ENCODE peak calls at places on chromosomes 6 and 20, in six cellular contexts. G is uterus; C is tibial artery; K is testis; Z is CD4-positive, alpha-beta T cell; P is heart left ventricle. H is an unnamed sample.

GRCh38 chr20:31806564-31807355 is 12.4 kb upstream of the MYLK2 start:
- DNase-seq in G (no peak), C (no peak), K (no peak), Z (no peak), P (no peak), H (no peak)

GRCh38 chr6:33424855-33425667 is 5.2 kb downstream of the SYNGAP1 start:
- DNase-seq in G (peak; percentile 57), C (no peak), K (no peak), Z (no peak), P (no peak), H (no peak)

GRCh38 chr6:11033825-11034224 is 10.3 kb downstream of the ELOVL2 start:
- DNase-seq in G (no peak), C (no peak), K (no peak), Z (no peak), P (no peak), H (no peak)

GRCh38 chr6:8215631-8216030 is 113.3 kb upstream of the EEF1E1 start:
- DNase-seq in G (no peak), C (no peak), K (no peak), Z (no peak), P (no peak), H (no peak)

GRCh38 chr6:46323966-46324622 is 153.3 kb upstream of the ENPP5 start:
- DNase-seq in G (no peak), C (no peak), K (no peak), Z (no peak), P (no peak), H (no peak)

GRCh38 chr6:684831-685636 is 7.9 kb downstream of the EXOC2 start:
- DNase-seq in G (no peak), C (no peak), K (no peak), Z (no peak), P (no peak), H (no peak)

GRCh38 chr6:39914239-39914638 is 20.0 kb downstream of the MOCS1 start:
- DNase-seq in G (no peak), C (no peak), K (no peak), Z (no peak), P (no peak), H (no peak)

GRCh38 chr6:150418825-150419594 is 50.2 kb downstream of the IYD start:
- DNase-seq in G (peak; percentile 68), C (peak; percentile 38), K (peak; percentile 73), Z (peak; percentile 23), P (peak; percentile 72), H (peak; percentile 67)

GRCh38 chr6:36577298-36577697 is 16.9 kb upstream of the SRSF3 start:
- DNase-seq in G (no peak), C (no peak), K (no peak), Z (no peak), P (no peak), H (no peak)

GRCh38 chr6:20875369-20875963 is 341.2 kb downstream of the CDKAL1 start:
- DNase-seq in G (no peak), C (no peak), K (peak; percentile 26), Z (no peak), P (no peak), H (no peak)

GRCh38 chr6:111096246-111096645 is 8.9 kb downstream of the SLC16A10 start:
- DNase-seq in G (no peak), C (no peak), K (no peak), Z (peak; percentile 42), P (no peak), H (no peak)

GRCh38 chr6:41922154-41922553 is 855 bp downstream of the BYSL start:
- DNase-seq in G (no peak), C (no peak), K (no peak), Z (no peak), P (no peak), H (no peak)

GRCh38 chr6:152635949-152636674 is 1.1 kb downstream of the SYNE1 start:
- DNase-seq in G (peak; percentile 66), C (no peak), K (peak; percentile 64), Z (no peak), P (peak; percentile 64), H (no peak)

GRCh38 chr6:74964871-74965441 is 240.9 kb downstream of the COL12A1 start:
- DNase-seq in G (no peak), C (no peak), K (no peak), Z (no peak), P (no peak), H (no peak)

GRCh38 chr6:95431637-95432228 is 145.6 kb upstream of the MANEA start:
- DNase-seq in G (no peak), C (peak; percentile 28), K (peak; percentile 62), Z (no peak), P (no peak), H (no peak)

GRCh38 chr6:722077-722524 is 29.2 kb upstream of the EXOC2 start:
- DNase-seq in G (peak; percentile 48), C (peak; percentile 70), K (peak; percentile 87), Z (peak; percentile 60), P (peak; percentile 57), H (peak; percentile 40)

GRCh38 chr20:54680872-54681297 is 205.5 kb downstream of the DOK5 start:
- DNase-seq in G (no peak), C (peak; percentile 31), K (peak; percentile 59), Z (no peak), P (no peak), H (no peak)

GRCh38 chr20:20448891-20449290 is 81.0 kb downstream of the INSM1 start:
- DNase-seq in G (no peak), C (no peak), K (no peak), Z (no peak), P (no peak), H (no peak)

GRCh38 chr6:168774381-168774780 is 333.4 kb downstream of the SMOC2 start:
- DNase-seq in G (no peak), C (no peak), K (no peak), Z (no peak), P (no peak), H (no peak)

GRCh38 chr6:143595256-143596036 is 82.3 kb upstream of the PHACTR2 start:
- DNase-seq in G (no peak), C (no peak), K (no peak), Z (no peak), P (no peak), H (no peak)

GRCh38 chr20:46279104-46279503 is 29.2 kb downstream of the CDH22 start:
- DNase-seq in G (no peak), C (no peak), K (no peak), Z (no peak), P (no peak), H (no peak)

GRCh38 chr6:33677153-33677660 is 34.3 kb downstream of the UQCC2 start:
- DNase-seq in G (no peak), C (no peak), K (no peak), Z (no peak), P (no peak), H (no peak)

GRCh38 chr6:150251566-150252186 is 108.8 kb downstream of the PPP1R14C start:
- DNase-seq in G (no peak), C (no peak), K (no peak), Z (no peak), P (no peak), H (no peak)

GRCh38 chr20:61355585-61355984 is 103.5 kb downstream of the CDH4 start:
- DNase-seq in G (no peak), C (no peak), K (no peak), Z (no peak), P (no peak), H (no peak)

GRCh38 chr6:142700032-142700431 is 244.9 kb downstream of the HIVEP2 start:
- DNase-seq in G (no peak), C (no peak), K (no peak), Z (no peak), P (no peak), H (no peak)

GRCh38 chr6:141309295-141309694 is 823.4 kb upstream of the GJE1 start:
- DNase-seq in G (no peak), C (no peak), K (no peak), Z (no peak), P (no peak), H (no peak)

GRCh38 chr6:32462609-32463008 is 22.9 kb downstream of the HLA-DRA start:
- DNase-seq in G (no peak), C (no peak), K (no peak), Z (no peak), P (no peak), H (no peak)

GRCh38 chr20:58306421-58307261 is 2.9 kb upstream of the RAB22A start:
- DNase-seq in G (no peak), C (peak; percentile 44), K (no peak), Z (peak; percentile 57), P (peak; percentile 23), H (peak; percentile 53)

GRCh38 chr20:50838707-50839385 is 44.0 kb downstream of the BCAS4 start:
- DNase-seq in G (no peak), C (no peak), K (no peak), Z (no peak), P (no peak), H (no peak)

GRCh38 chr20:50838322-50838625 is 43.4 kb downstream of the BCAS4 start:
- DNase-seq in G (no peak), C (no peak), K (no peak), Z (no peak), P (no peak), H (no peak)

GRCh38 chr20:50842821-50843220 is 48.0 kb downstream of the BCAS4 start:
- DNase-seq in G (no peak), C (no peak), K (no peak), Z (no peak), P (no peak), H (no peak)

GRCh38 chr20:50834599-50835005 is 39.7 kb downstream of the BCAS4 start:
- DNase-seq in G (no peak), C (no peak), K (no peak), Z (no peak), P (no peak), H (no peak)

GRCh38 chr20:50837532-50838321 is 42.9 kb downstream of the BCAS4 start:
- DNase-seq in G (peak; percentile 51), C (peak; percentile 36), K (no peak), Z (no peak), P (no peak), H (no peak)
- TF ChIP-seq CTCF in G (no peak), C (no peak), K (no peak), Z (no peak), P (no peak), H (no peak)

GRCh38 chr6:90508753-90509152 is 78.1 kb downstream of the MAP3K7 start:
- DNase-seq in G (no peak), C (no peak), K (no peak), Z (no peak), P (no peak), H (no peak)
- TF ChIP-seq CTCF in G (no peak), C (no peak), K (no peak), Z (no peak), P (no peak), H (no peak)

DNA sequence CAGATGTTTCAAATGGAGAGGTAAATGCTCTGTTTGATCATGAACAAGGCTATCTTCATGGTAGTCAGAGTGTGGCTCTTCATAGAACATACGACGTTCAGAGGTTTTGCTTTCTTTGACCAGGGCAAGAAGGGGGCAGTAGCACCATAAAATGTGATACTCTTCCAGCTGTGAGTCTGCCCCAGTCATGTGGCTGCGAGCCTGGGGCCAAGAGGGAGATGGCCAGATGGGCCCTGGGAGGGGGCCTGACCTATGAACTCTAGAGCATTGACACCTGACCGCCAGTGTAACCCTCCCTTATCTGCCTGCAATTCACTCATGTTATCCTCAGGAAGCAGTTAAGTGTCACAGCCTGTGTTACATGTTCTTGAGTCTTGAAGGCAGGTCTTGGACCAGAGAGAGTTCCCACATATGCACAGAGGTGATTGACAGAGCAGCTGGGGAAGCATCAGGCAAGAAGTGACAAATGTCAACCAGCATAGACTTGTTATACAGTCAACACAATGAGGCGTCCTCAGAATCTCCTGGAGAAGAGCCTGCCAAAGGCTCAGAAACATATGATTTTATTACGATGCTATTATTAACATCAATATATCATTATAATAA is 55.0 kb downstream of the SCML4 start:
- DNase-seq in G (no peak), C (no peak), K (no peak), Z (no peak), P (no peak), H (no peak)
- TF ChIP-seq CTCF in G (no peak), C (no peak), K (no peak), Z (no peak), P (no peak), H (no peak)

GRCh38 chr20:35277531-35278395 is at the start of gene MMP24OS:
- DNase-seq in G (peak; percentile 86), C (peak; percentile 86), K (peak; percentile 91), Z (peak; percentile 82), P (peak; percentile 91), H (peak; percentile 85)
- TF ChIP-seq CTCF in G (peak; percentile 29), C (peak; percentile 14), K (no peak), Z (peak; percentile 20), P (peak; percentile 12), H (no peak)

H was measured in activated B cell treated with CpG ODN at 0.5 μM for 24 hours.